ENCODE peak calls at places on chromosome 18, in seven cellular contexts. One of them, this sample, is unnamed.

GRCh38 chr18:26493021-26493420 is 55.3 kb downstream of the KCTD1 start:
- DNase-seq in psoas muscle: no peak
- DNase-seq in brain pericyte: no peak
- DNase-seq in activated T-cell treated with anti-CD3 and anti-CD28 coated beads for 4 hours: no peak
- DNase-seq in H7: no peak
- DNase-seq in A549: no peak
- DNase-seq in foreskin fibroblast: no peak
- DNase-seq in this sample: no peak

GRCh38 chr18:8874872-8875271 is 169.5 kb downstream of the MTCL1 start:
- DNase-seq in psoas muscle: no peak
- DNase-seq in A549: no peak
- DNase-seq in brain pericyte: no peak
- DNase-seq in activated T-cell treated with anti-CD3 and anti-CD28 coated beads for 4 hours: no peak
- DNase-seq in foreskin fibroblast: no peak
- DNase-seq in H7: no peak
- DNase-seq in this sample: no peak

GRCh38 chr18:56315363-56315762 is 323.0 kb downstream of the TXNL1 start:
- DNase-seq in activated T-cell treated with anti-CD3 and anti-CD28 coated beads for 4 hours: no peak
- DNase-seq in H7: no peak
- DNase-seq in brain pericyte: no peak
- DNase-seq in foreskin fibroblast: peak
- DNase-seq in A549: no peak
- DNase-seq in psoas muscle: no peak
- DNase-seq in this sample: no peak

GRCh38 chr18:32366586-32367538 is 103.8 kb downstream of the GAREM1 start:
- DNase-seq in psoas muscle: no peak
- DNase-seq in H7: no peak
- DNase-seq in A549: no peak
- DNase-seq in brain pericyte: no peak
- DNase-seq in activated T-cell treated with anti-CD3 and anti-CD28 coated beads for 4 hours: no peak
- DNase-seq in foreskin fibroblast: no peak
- DNase-seq in this sample: no peak

GRCh38 chr18:47587587-47587986 is 336.1 kb upstream of the SKOR2 start:
- DNase-seq in psoas muscle: no peak
- DNase-seq in activated T-cell treated with anti-CD3 and anti-CD28 coated beads for 4 hours: no peak
- DNase-seq in foreskin fibroblast: no peak
- DNase-seq in brain pericyte: no peak
- DNase-seq in H7: no peak
- DNase-seq in A549: no peak
- DNase-seq in this sample: no peak

GRCh38 chr18:50158866-50159653 is 35.9 kb downstream of the MYO5B start:
- DNase-seq in A549: no peak
- DNase-seq in foreskin fibroblast: no peak
- DNase-seq in activated T-cell treated with anti-CD3 and anti-CD28 coated beads for 4 hours: no peak
- DNase-seq in psoas muscle: no peak
- DNase-seq in brain pericyte: no peak
- DNase-seq in H7: no peak
- DNase-seq in this sample: no peak

GRCh38 chr18:62523631-62524442 is 1.0 kb downstream of the ZCCHC2 start:
- DNase-seq in A549: peak
- DNase-seq in activated T-cell treated with anti-CD3 and anti-CD28 coated beads for 4 hours: peak
- DNase-seq in foreskin fibroblast: peak
- DNase-seq in brain pericyte: no peak
- DNase-seq in psoas muscle: peak
- DNase-seq in H7: peak
- DNase-seq in this sample: peak

GRCh38 chr18:34117319-34117718 is 107.4 kb downstream of the NOL4 start:
- DNase-seq in brain pericyte: no peak
- DNase-seq in H7: no peak
- DNase-seq in foreskin fibroblast: no peak
- DNase-seq in psoas muscle: no peak
- DNase-seq in activated T-cell treated with anti-CD3 and anti-CD28 coated beads for 4 hours: no peak
- DNase-seq in A549: no peak
- DNase-seq in this sample: no peak

GRCh38 chr18:47800192-47800591 is 130.3 kb downstream of the SMAD2 start:
- DNase-seq in foreskin fibroblast: no peak
- DNase-seq in A549: no peak
- DNase-seq in brain pericyte: no peak
- DNase-seq in psoas muscle: no peak
- DNase-seq in activated T-cell treated with anti-CD3 and anti-CD28 coated beads for 4 hours: no peak
- DNase-seq in H7: no peak
- DNase-seq in this sample: no peak

GRCh38 chr18:63320690-63321265 is 1.2 kb upstream of the BCL2 start:
- DNase-seq in brain pericyte: no peak
- DNase-seq in H7: peak
- DNase-seq in activated T-cell treated with anti-CD3 and anti-CD28 coated beads for 4 hours: peak
- DNase-seq in A549: no peak
- DNase-seq in foreskin fibroblast: no peak
- DNase-seq in psoas muscle: peak
- DNase-seq in this sample: peak

GRCh38 chr18:76922107-76922506 is 99.8 kb downstream of the ZNF236 start:
- DNase-seq in foreskin fibroblast: peak
- DNase-seq in brain pericyte: peak
- DNase-seq in H7: peak
- DNase-seq in activated T-cell treated with anti-CD3 and anti-CD28 coated beads for 4 hours: peak
- DNase-seq in A549: peak
- DNase-seq in psoas muscle: peak
- DNase-seq in this sample: no peak

GRCh38 chr18:57210711-57211411 is 64.0 kb downstream of the BOD1L2 start:
- DNase-seq in psoas muscle: no peak
- DNase-seq in foreskin fibroblast: no peak
- DNase-seq in brain pericyte: no peak
- DNase-seq in H7: no peak
- DNase-seq in activated T-cell treated with anti-CD3 and anti-CD28 coated beads for 4 hours: no peak
- DNase-seq in A549: peak
- DNase-seq in this sample: no peak

GRCh38 chr18:55310044-55310676 is 277.8 kb downstream of the TCF4 start:
- DNase-seq in H7: no peak
- DNase-seq in activated T-cell treated with anti-CD3 and anti-CD28 coated beads for 4 hours: no peak
- DNase-seq in psoas muscle: no peak
- DNase-seq in foreskin fibroblast: no peak
- DNase-seq in A549: no peak
- DNase-seq in brain pericyte: no peak
- DNase-seq in this sample: no peak

GRCh38 chr18:1092228-1092627 is 187.6 kb downstream of the ADCYAP1 start:
- DNase-seq in psoas muscle: no peak
- DNase-seq in H7: peak
- DNase-seq in brain pericyte: no peak
- DNase-seq in foreskin fibroblast: no peak
- DNase-seq in activated T-cell treated with anti-CD3 and anti-CD28 coated beads for 4 hours: no peak
- DNase-seq in A549: no peak
- DNase-seq in this sample: no peak

GRCh38 chr18:38038242-38038641 is 472.6 kb upstream of the CELF4 start:
- DNase-seq in psoas muscle: no peak
- DNase-seq in H7: no peak
- DNase-seq in brain pericyte: no peak
- DNase-seq in A549: no peak
- DNase-seq in activated T-cell treated with anti-CD3 and anti-CD28 coated beads for 4 hours: no peak
- DNase-seq in foreskin fibroblast: no peak
- DNase-seq in this sample: no peak

GRCh38 chr18:47717257-47717656 is 213.2 kb downstream of the SMAD2 start:
- DNase-seq in brain pericyte: no peak
- DNase-seq in foreskin fibroblast: no peak
- DNase-seq in activated T-cell treated with anti-CD3 and anti-CD28 coated beads for 4 hours: no peak
- DNase-seq in psoas muscle: no peak
- DNase-seq in A549: no peak
- DNase-seq in H7: no peak
- DNase-seq in this sample: no peak

GRCh38 chr18:49690307-49690706 is 123.0 kb downstream of the ACAA2 start:
- DNase-seq in A549: no peak
- DNase-seq in psoas muscle: no peak
- DNase-seq in activated T-cell treated with anti-CD3 and anti-CD28 coated beads for 4 hours: no peak
- DNase-seq in brain pericyte: peak
- DNase-seq in H7: no peak
- DNase-seq in foreskin fibroblast: peak
- DNase-seq in this sample: no peak

GRCh38 chr18:54712315-54712714 is 116.0 kb upstream of the RAB27B start:
- DNase-seq in activated T-cell treated with anti-CD3 and anti-CD28 coated beads for 4 hours: no peak
- DNase-seq in H7: no peak
- DNase-seq in psoas muscle: no peak
- DNase-seq in A549: no peak
- DNase-seq in brain pericyte: peak
- DNase-seq in foreskin fibroblast: peak
- DNase-seq in this sample: no peak

GRCh38 chr18:34787931-34788532 is 77.9 kb downstream of the DTNA start:
- DNase-seq in psoas muscle: no peak
- DNase-seq in brain pericyte: peak
- DNase-seq in foreskin fibroblast: peak
- DNase-seq in activated T-cell treated with anti-CD3 and anti-CD28 coated beads for 4 hours: peak
- DNase-seq in A549: peak
- DNase-seq in H7: peak
- DNase-seq in this sample: no peak

GRCh38 chr18:39951321-39951720 is 2003.7 kb upstream of the PIK3C3 start:
- DNase-seq in brain pericyte: no peak
- DNase-seq in A549: no peak
- DNase-seq in foreskin fibroblast: peak
- DNase-seq in activated T-cell treated with anti-CD3 and anti-CD28 coated beads for 4 hours: no peak
- DNase-seq in psoas muscle: no peak
- DNase-seq in H7: no peak
- DNase-seq in this sample: no peak

GRCh38 chr18:72013512-72013911 is 530.6 kb downstream of the CBLN2 start:
- DNase-seq in brain pericyte: peak
- DNase-seq in foreskin fibroblast: no peak
- DNase-seq in A549: no peak
- DNase-seq in activated T-cell treated with anti-CD3 and anti-CD28 coated beads for 4 hours: no peak
- DNase-seq in psoas muscle: no peak
- DNase-seq in H7: no peak
- DNase-seq in this sample: no peak

GRCh38 chr18:80124131-80124530 is 15.1 kb downstream of the ADNP2 start:
- DNase-seq in foreskin fibroblast: no peak
- DNase-seq in H7: no peak
- DNase-seq in psoas muscle: no peak
- DNase-seq in A549: no peak
- DNase-seq in brain pericyte: no peak
- DNase-seq in activated T-cell treated with anti-CD3 and anti-CD28 coated beads for 4 hours: no peak
- DNase-seq in this sample: no peak

GRCh38 chr18:47294801-47295200 is 43.3 kb upstream of the SKOR2 start:
- DNase-seq in A549: no peak
- DNase-seq in foreskin fibroblast: no peak
- DNase-seq in activated T-cell treated with anti-CD3 and anti-CD28 coated beads for 4 hours: no peak
- DNase-seq in brain pericyte: no peak
- DNase-seq in psoas muscle: no peak
- DNase-seq in H7: no peak
- DNase-seq in this sample: no peak

GRCh38 chr18:63131106-63131943 is 188.2 kb downstream of the BCL2 start:
- DNase-seq in H7: peak
- DNase-seq in brain pericyte: no peak
- DNase-seq in A549: peak
- DNase-seq in activated T-cell treated with anti-CD3 and anti-CD28 coated beads for 4 hours: peak
- DNase-seq in foreskin fibroblast: peak
- DNase-seq in psoas muscle: no peak
- DNase-seq in this sample: no peak

GRCh38 chr18:7778181-7778580 is 211.1 kb downstream of the PTPRM start:
- DNase-seq in psoas muscle: no peak
- DNase-seq in brain pericyte: no peak
- DNase-seq in activated T-cell treated with anti-CD3 and anti-CD28 coated beads for 4 hours: no peak
- DNase-seq in H7: no peak
- DNase-seq in A549: no peak
- DNase-seq in foreskin fibroblast: no peak
- DNase-seq in this sample: no peak

GRCh38 chr18:21598726-21599584 is 1.5 kb downstream of the ESCO1 start:
- DNase-seq in H7: no peak
- DNase-seq in psoas muscle: no peak
- DNase-seq in foreskin fibroblast: no peak
- DNase-seq in A549: no peak
- DNase-seq in brain pericyte: no peak
- DNase-seq in activated T-cell treated with anti-CD3 and anti-CD28 coated beads for 4 hours: no peak
- DNase-seq in this sample: no peak

GRCh38 chr18:72555983-72556382 is 11.8 kb upstream of the CBLN2 start:
- DNase-seq in foreskin fibroblast: no peak
- DNase-seq in activated T-cell treated with anti-CD3 and anti-CD28 coated beads for 4 hours: no peak
- DNase-seq in A549: no peak
- DNase-seq in H7: no peak
- DNase-seq in brain pericyte: no peak
- DNase-seq in psoas muscle: no peak
- DNase-seq in this sample: no peak

GRCh38 chr18:28183418-28184078 is 6.6 kb upstream of the CDH2 start:
- DNase-seq in A549: no peak
- DNase-seq in brain pericyte: no peak
- DNase-seq in H7: no peak
- DNase-seq in psoas muscle: no peak
- DNase-seq in foreskin fibroblast: no peak
- DNase-seq in activated T-cell treated with anti-CD3 and anti-CD28 coated beads for 4 hours: no peak
- DNase-seq in this sample: no peak

GRCh38 chr18:31100598-31101147 is 1.5 kb downstream of the DSC2 start:
- DNase-seq in H7: peak
- DNase-seq in foreskin fibroblast: no peak
- DNase-seq in brain pericyte: no peak
- DNase-seq in activated T-cell treated with anti-CD3 and anti-CD28 coated beads for 4 hours: no peak
- DNase-seq in A549: no peak
- DNase-seq in psoas muscle: no peak
- DNase-seq in this sample: peak

GRCh38 chr18:49340446-49340845 is 120.0 kb downstream of the DYM start:
- DNase-seq in H7: no peak
- DNase-seq in psoas muscle: no peak
- DNase-seq in brain pericyte: no peak
- DNase-seq in activated T-cell treated with anti-CD3 and anti-CD28 coated beads for 4 hours: no peak
- DNase-seq in A549: no peak
- DNase-seq in foreskin fibroblast: peak
- DNase-seq in this sample: no peak

GRCh38 chr18:26521617-26522016 is 26.7 kb downstream of the KCTD1 start:
- DNase-seq in psoas muscle: no peak
- DNase-seq in brain pericyte: no peak
- DNase-seq in foreskin fibroblast: no peak
- DNase-seq in activated T-cell treated with anti-CD3 and anti-CD28 coated beads for 4 hours: no peak
- DNase-seq in A549: no peak
- DNase-seq in H7: no peak
- DNase-seq in this sample: no peak

GRCh38 chr18:74529378-74529777 is 4.9 kb upstream of the CNDP1 start:
- DNase-seq in foreskin fibroblast: no peak
- DNase-seq in activated T-cell treated with anti-CD3 and anti-CD28 coated beads for 4 hours: no peak
- DNase-seq in H7: peak
- DNase-seq in psoas muscle: no peak
- DNase-seq in brain pericyte: no peak
- DNase-seq in A549: no peak
- DNase-seq in this sample: no peak

GRCh38 chr18:62631173-62631572 is 84.2 kb upstream of the PHLPP1 start:
- DNase-seq in A549: no peak
- DNase-seq in H7: no peak
- DNase-seq in foreskin fibroblast: no peak
- DNase-seq in brain pericyte: no peak
- DNase-seq in psoas muscle: no peak
- DNase-seq in activated T-cell treated with anti-CD3 and anti-CD28 coated beads for 4 hours: no peak
- DNase-seq in this sample: no peak

GRCh38 chr18:48563027-48563426 is 24.2 kb downstream of the CTIF start:
- DNase-seq in brain pericyte: no peak
- DNase-seq in activated T-cell treated with anti-CD3 and anti-CD28 coated beads for 4 hours: no peak
- DNase-seq in psoas muscle: no peak
- DNase-seq in A549: peak
- DNase-seq in H7: no peak
- DNase-seq in foreskin fibroblast: peak
- DNase-seq in this sample: no peak

GRCh38 chr18:46320297-46320696 is 216.1 kb downstream of the HAUS1 start:
- DNase-seq in psoas muscle: no peak
- DNase-seq in A549: no peak
- DNase-seq in brain pericyte: no peak
- DNase-seq in foreskin fibroblast: no peak
- DNase-seq in H7: no peak
- DNase-seq in activated T-cell treated with anti-CD3 and anti-CD28 coated beads for 4 hours: no peak
- DNase-seq in this sample: no peak

GRCh38 chr18:22816266-22817176 is 116.6 kb upstream of the RBBP8 start:
- DNase-seq in brain pericyte: no peak
- DNase-seq in foreskin fibroblast: no peak
- DNase-seq in A549: no peak
- DNase-seq in psoas muscle: no peak
- DNase-seq in H7: no peak
- DNase-seq in activated T-cell treated with anti-CD3 and anti-CD28 coated beads for 4 hours: no peak
- DNase-seq in this sample: no peak

GRCh38 chr18:36284671-36285295 is 12.7 kb upstream of the FHOD3 start:
- DNase-seq in activated T-cell treated with anti-CD3 and anti-CD28 coated beads for 4 hours: peak
- DNase-seq in A549: peak
- DNase-seq in brain pericyte: no peak
- DNase-seq in psoas muscle: no peak
- DNase-seq in foreskin fibroblast: peak
- DNase-seq in H7: peak
- DNase-seq in this sample: no peak